ENCODE peak calls at places on chromosomes 4 and X, in four cellular contexts. One of them, this sample, is unnamed.
A peak's percentile ranks its signal among the peaks of the same experiment; 100 is the strongest.

GRCh38 chrX:15244421-15244820 is 25.5 kb downstream of the ASB9 start:
- DNase-seq in neural progenitor cell: no peak
- DNase-seq in suprapubic skin: no peak
- DNase-seq in endodermal cell: no peak
- DNase-seq in this sample: no peak

GRCh38 chrX:84187501-84188319 is at the start of gene RPS6KA6:
- DNase-seq in neural progenitor cell: peak; percentile 69
- DNase-seq in endodermal cell: peak; percentile 81
- DNase-seq in suprapubic skin: peak; percentile 62
- DNase-seq in this sample: peak; percentile 51

GRCh38 chrX:39619182-39620009 is 478.4 kb downstream of the BCOR start:
- DNase-seq in neural progenitor cell: no peak
- DNase-seq in endodermal cell: no peak
- DNase-seq in suprapubic skin: no peak
- DNase-seq in this sample: no peak

GRCh38 chrX:132063862-132064261 is 40.8 kb downstream of the STK26 start:
- DNase-seq in neural progenitor cell: no peak
- DNase-seq in suprapubic skin: no peak
- DNase-seq in endodermal cell: no peak
- DNase-seq in this sample: no peak

GRCh38 chr4:163930086-163930485 is 435.6 kb downstream of the TMA16 start:
- DNase-seq in suprapubic skin: no peak
- DNase-seq in endodermal cell: no peak
- DNase-seq in neural progenitor cell: peak; percentile 11
- DNase-seq in this sample: no peak

GRCh38 chr4:100849319-100849718 is 331.5 kb upstream of the EMCN start:
- DNase-seq in suprapubic skin: no peak
- DNase-seq in neural progenitor cell: peak; percentile 22
- DNase-seq in endodermal cell: no peak
- DNase-seq in this sample: no peak

GRCh38 chr4:10011885-10012284 is 9.4 kb downstream of the SLC2A9 start:
- DNase-seq in neural progenitor cell: no peak
- DNase-seq in suprapubic skin: no peak
- DNase-seq in endodermal cell: no peak
- DNase-seq in this sample: no peak

GRCh38 chrX:150587585-150588503 is 19.4 kb downstream of the MTM1 start:
- DNase-seq in suprapubic skin: no peak
- DNase-seq in neural progenitor cell: no peak
- DNase-seq in endodermal cell: peak; percentile 67
- DNase-seq in this sample: no peak

DNA sequence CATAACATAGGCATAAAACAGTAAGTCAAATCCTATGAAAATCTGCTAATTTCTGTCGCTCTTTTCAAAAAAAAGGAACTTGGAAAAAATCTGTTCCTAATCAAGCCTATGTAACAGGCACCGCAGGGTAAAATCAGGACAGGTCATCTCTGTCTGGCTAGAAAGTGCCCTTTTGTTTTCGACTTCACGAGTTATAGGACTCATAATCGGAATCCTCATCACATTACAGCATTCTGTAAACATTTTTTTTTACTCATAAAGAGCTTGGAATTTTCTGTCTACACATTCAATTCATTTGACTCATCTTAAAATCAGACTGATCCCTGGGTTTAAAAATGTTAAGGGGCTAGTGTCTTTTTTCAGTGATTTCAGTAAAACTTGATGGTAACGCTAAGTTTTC is 181.7 kb upstream of the TBC1D9 start:
- DNase-seq in endodermal cell: no peak
- DNase-seq in suprapubic skin: no peak
- DNase-seq in neural progenitor cell: no peak
- DNase-seq in this sample: no peak
- H3K4me1 ChIP-seq in endodermal cell: no peaks in the 10 kb centered on the region
- H3K4me1 ChIP-seq in suprapubic skin: peaks cover 5% of the 10 kb centered on the region
- H3K4me1 ChIP-seq in neural progenitor cell: peaks cover 8% of the 10 kb centered on the region
- H3K4me1 ChIP-seq in this sample: no peaks in the 10 kb centered on the region

GRCh38 chr4:18022572-18023039 is 1.1 kb upstream of the LCORL start:
- DNase-seq in neural progenitor cell: peak; percentile 39
- DNase-seq in endodermal cell: no peak
- DNase-seq in suprapubic skin: no peak
- DNase-seq in this sample: no peak

GRCh38 chr4:18021470-18021719 is 160 bp downstream of the LCORL start:
- DNase-seq in neural progenitor cell: no peak
- DNase-seq in suprapubic skin: no peak
- DNase-seq in endodermal cell: no peak
- DNase-seq in this sample: no peak

GRCh38 chr4:18020145-18020670 is 1.3 kb downstream of the LCORL start:
- DNase-seq in neural progenitor cell: peak; percentile 18
- DNase-seq in suprapubic skin: peak; percentile 62
- DNase-seq in endodermal cell: peak; percentile 53
- DNase-seq in this sample: peak; percentile 48

GRCh38 chr4:18021720-18022571 is at the start of gene LCORL:
- DNase-seq in endodermal cell: peak; percentile 97
- DNase-seq in neural progenitor cell: peak; percentile 98
- DNase-seq in suprapubic skin: peak; percentile 95
- DNase-seq in this sample: peak; percentile 97

GRCh38 chr4:18020671-18021469 is 685 bp downstream of the LCORL start:
- DNase-seq in suprapubic skin: peak; percentile 86
- DNase-seq in neural progenitor cell: peak; percentile 92
- DNase-seq in endodermal cell: peak; percentile 84
- DNase-seq in this sample: peak; percentile 81
- TF ChIP-seq CTCF in suprapubic skin: no peak
- TF ChIP-seq CTCF in neural progenitor cell: peak; percentile 20
- TF ChIP-seq CTCF in endodermal cell: peak; percentile 33
- TF ChIP-seq CTCF in this sample: no peak

DNA sequence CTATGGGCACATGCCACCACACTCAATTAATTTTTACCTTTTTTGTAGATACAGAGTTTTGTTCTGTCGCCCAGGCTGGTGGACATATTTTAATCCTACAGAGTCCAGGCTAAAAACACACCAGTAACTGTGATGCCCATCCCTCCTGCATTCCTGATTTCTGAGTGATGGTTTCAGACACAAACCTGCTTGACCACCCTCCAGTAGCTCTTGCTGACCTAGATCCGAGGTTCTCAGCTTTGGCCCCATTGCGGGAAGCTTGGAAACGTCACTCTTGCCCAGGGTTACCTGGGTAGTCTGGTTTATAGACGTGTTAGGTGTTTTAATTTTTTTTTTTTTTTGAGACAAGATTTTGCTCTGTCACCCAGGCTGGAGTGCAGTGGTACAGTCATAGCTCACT is 7.5 kb downstream of the CD99 start:
- DNase-seq in neural progenitor cell: no peak
- DNase-seq in suprapubic skin: no peak
- DNase-seq in endodermal cell: no peak
- DNase-seq in this sample: peak; percentile 2
- H3K4me1 ChIP-seq in neural progenitor cell: no peaks in the 10 kb centered on the region
- H3K4me1 ChIP-seq in suprapubic skin: peaks cover 83% of the 10 kb centered on the region
- H3K4me1 ChIP-seq in endodermal cell: no peaks in the 10 kb centered on the region
- H3K4me1 ChIP-seq in this sample: peaks cover 31% of the 10 kb centered on the region

GRCh38 chr4:168832746-168833575 is 177.1 kb downstream of the CBR4 start:
- DNase-seq in suprapubic skin: peak; percentile 78
- DNase-seq in neural progenitor cell: peak; percentile 79
- DNase-seq in endodermal cell: peak; percentile 87
- DNase-seq in this sample: peak; percentile 56
- TF ChIP-seq CTCF in suprapubic skin: no peak
- TF ChIP-seq CTCF in neural progenitor cell: peak; percentile 67
- TF ChIP-seq CTCF in endodermal cell: peak; percentile 63
- TF ChIP-seq CTCF in this sample: no peak

GRCh38 chrX:45807572-45808425 is 607.1 kb upstream of the DIPK2B start:
- DNase-seq in suprapubic skin: no peak
- DNase-seq in endodermal cell: no peak
- DNase-seq in neural progenitor cell: peak; percentile 32
- DNase-seq in this sample: no peak
- H3K4me1 ChIP-seq in suprapubic skin: peaks cover 15% of the 10 kb centered on the region
- H3K4me1 ChIP-seq in endodermal cell: no peaks in the 10 kb centered on the region
- H3K4me1 ChIP-seq in neural progenitor cell: peaks cover 10% of the 10 kb centered on the region
- H3K4me1 ChIP-seq in this sample: no peaks in the 10 kb centered on the region

GRCh38 chrX:80285131-80285773 is 135.0 kb upstream of the TENT5D start:
- DNase-seq in suprapubic skin: no peak
- DNase-seq in endodermal cell: peak; percentile 72
- DNase-seq in neural progenitor cell: peak; percentile 68
- DNase-seq in this sample: no peak
- TF ChIP-seq CTCF in suprapubic skin: no peak
- TF ChIP-seq CTCF in endodermal cell: peak; percentile 79
- TF ChIP-seq CTCF in neural progenitor cell: peak; percentile 70
- TF ChIP-seq CTCF in this sample: no peak

GRCh38 chrX:49042581-49043219 is 457 bp downstream of the TFE3 start:
- DNase-seq in endodermal cell: no peak
- DNase-seq in suprapubic skin: no peak
- DNase-seq in neural progenitor cell: no peak
- DNase-seq in this sample: no peak
- H3K4me1 ChIP-seq in endodermal cell: peaks cover 3% of the 10 kb centered on the region
- H3K4me1 ChIP-seq in suprapubic skin: peaks cover 32% of the 10 kb centered on the region
- H3K4me1 ChIP-seq in neural progenitor cell: peaks cover 3% of the 10 kb centered on the region
- H3K4me1 ChIP-seq in this sample: no peaks in the 10 kb centered on the region

DNA sequence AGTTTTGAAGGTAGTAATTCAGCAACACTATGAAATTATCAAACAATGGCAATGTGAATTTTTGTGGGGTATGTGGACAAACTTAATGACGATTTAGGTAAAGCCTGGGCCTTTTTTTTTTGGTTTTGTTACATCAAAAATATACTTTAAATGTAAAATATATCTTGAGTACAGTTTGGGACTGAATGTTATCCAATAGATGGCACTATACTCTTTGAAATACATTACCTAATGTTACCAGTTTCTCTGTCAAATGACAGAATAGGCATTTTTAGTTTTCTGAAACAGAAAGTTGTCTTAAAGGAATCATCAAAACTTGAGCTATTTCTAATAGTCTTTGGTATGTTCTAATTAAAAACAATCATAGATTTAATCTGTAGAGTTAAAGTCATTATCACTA is 1651.9 kb downstream of the C4orf33 start:
- DNase-seq in endodermal cell: no peak
- DNase-seq in neural progenitor cell: no peak
- DNase-seq in suprapubic skin: no peak
- DNase-seq in this sample: no peak
- TF ChIP-seq CTCF in endodermal cell: peak; percentile 71
- TF ChIP-seq CTCF in neural progenitor cell: peak; percentile 57
- TF ChIP-seq CTCF in suprapubic skin: no peak
- TF ChIP-seq CTCF in this sample: no peak

This sample was measured in Peyer's patch.